ENCODE peak calls at places on chromosomes 3 and 15, in eight cellular contexts. V is DND-41, X is right cardiac atrium, M is ovary, C is left ventricle myocardium inferior, L is globus pallidus, K is fibroblast of mammary gland, A is putamen. R is an unnamed sample.

GRCh38 chr15:80977627-80978036 is 12.0 kb downstream of the MESD start:
- DNase-seq in C (peak; percentile 46), V (peak; percentile 28), X (peak; percentile 81), A (peak; percentile 79), K (peak; percentile 65), M (no peak), L (peak; percentile 82), R (peak; percentile 62)

GRCh38 chr3:179363332-179363731 is 15.8 kb downstream of the MFN1 start:
- DNase-seq in X (no peak), C (no peak), V (no peak), K (no peak), M (no peak), A (no peak), L (no peak), R (no peak)

GRCh38 chr15:89880727-89881126 is 13.1 kb downstream of the AP3S2 start:
- DNase-seq in V (no peak), M (no peak), C (no peak), A (no peak), K (no peak), X (no peak), L (no peak), R (peak; percentile 29)

GRCh38 chr3:143433787-143434378 is 314.3 kb downstream of the CHST2 start:
- DNase-seq in X (no peak), C (no peak), K (peak; percentile 29), L (no peak), A (no peak), M (no peak), V (peak; percentile 35), R (no peak)

GRCh38 chr15:90878660-90879059 is 5.6 kb upstream of the FES start:
- DNase-seq in C (no peak), V (no peak), L (no peak), M (no peak), A (no peak), K (no peak), X (no peak), R (no peak)

GRCh38 chr15:71125831-71126453 is 10.7 kb downstream of the THSD4 start:
- DNase-seq in A (no peak), C (no peak), V (no peak), K (no peak), X (no peak), L (peak; percentile 3), M (no peak), R (no peak)

GRCh38 chr3:59809016-59809415 is 759.2 kb upstream of the CFAP20DC start:
- DNase-seq in A (no peak), X (no peak), M (no peak), L (no peak), V (no peak), K (peak; percentile 90), C (no peak), R (no peak)

GRCh38 chr15:56176996-56177395 is 66.7 kb downstream of the RFX7 start:
- DNase-seq in V (no peak), A (no peak), X (no peak), M (no peak), C (no peak), L (no peak), K (peak; percentile 10), R (no peak)

GRCh38 chr3:148975277-148975676 is 16.1 kb upstream of the GYG1 start:
- DNase-seq in K (peak; percentile 41), L (no peak), V (no peak), X (peak; percentile 75), C (peak; percentile 68), M (peak; percentile 41), A (no peak), R (no peak)

GRCh38 chr3:72255736-72256559 is 471.0 kb upstream of the PROK2 start:
- DNase-seq in A (peak; percentile 69), V (peak; percentile 79), M (no peak), X (peak; percentile 68), C (peak; percentile 50), L (peak; percentile 75), K (no peak), R (peak; percentile 26)

GRCh38 chr3:69838217-69838616 is 99.0 kb downstream of the MITF start:
- DNase-seq in M (no peak), C (no peak), K (peak; percentile 100), A (no peak), L (no peak), X (no peak), V (no peak), R (no peak)

GRCh38 chr3:9198805-9199386 is 50.5 kb downstream of the SRGAP3 start:
- DNase-seq in L (peak; percentile 79), M (no peak), X (no peak), K (no peak), C (no peak), A (peak; percentile 43), V (no peak), R (no peak)

GRCh38 chr3:114758828-114759709 is 388.0 kb downstream of the ZBTB20 start:
- DNase-seq in M (no peak), L (peak; percentile 38), K (peak; percentile 84), X (no peak), V (no peak), A (no peak), C (no peak), R (no peak)

GRCh38 chr3:127803619-127804018 is 18.7 kb downstream of the MGLL start:
- DNase-seq in C (no peak), A (no peak), L (no peak), M (no peak), K (peak; percentile 98), V (no peak), X (no peak), R (peak; percentile 78)

GRCh38 chr3:38579146-38579545 is 70.3 kb downstream of the SCN5A start:
- DNase-seq in K (no peak), V (no peak), C (peak; percentile 89), A (no peak), M (no peak), L (no peak), X (peak; percentile 92), R (no peak)

GRCh38 chr3:50372349-50372748 is 13.0 kb upstream of the TMEM115 start:
- DNase-seq in A (no peak), M (no peak), X (no peak), K (no peak), C (no peak), L (no peak), V (peak; percentile 69), R (no peak)

GRCh38 chr15:61232266-61232665 is 3.2 kb upstream of the RORA start:
- DNase-seq in L (no peak), A (peak; percentile 67), X (no peak), M (no peak), C (no peak), K (no peak), V (no peak), R (no peak)

GRCh38 chr3:44992555-44993470 is 16.8 kb downstream of the EXOSC7 start:
- DNase-seq in A (no peak), V (peak; percentile 40), X (peak; percentile 71), M (no peak), K (peak; percentile 49), L (no peak), C (no peak), R (no peak)

GRCh38 chr3:123026551-123027291 is 842 bp downstream of the SEMA5B start:
- DNase-seq in L (no peak), K (no peak), M (peak; percentile 49), A (no peak), C (peak; percentile 39), V (no peak), X (peak; percentile 81), R (no peak)

GRCh38 chr3:120601554-120601953 is 5.4 kb downstream of the NDUFB4 start:
- DNase-seq in C (no peak), K (no peak), M (no peak), L (no peak), V (no peak), A (no peak), X (no peak), R (no peak)

GRCh38 chr3:66378256-66378655 is 122.6 kb downstream of the LRIG1 start:
- DNase-seq in M (no peak), V (peak; percentile 24), C (no peak), L (no peak), K (peak; percentile 30), A (no peak), X (no peak), R (peak; percentile 49)

GRCh38 chr3:41094351-41094750 is 105.0 kb upstream of the CTNNB1 start:
- DNase-seq in K (no peak), M (no peak), L (no peak), X (no peak), C (no peak), V (no peak), A (no peak), R (no peak)

GRCh38 chr3:189756651-189757078 is 125.5 kb downstream of the TP63 start:
- DNase-seq in M (no peak), V (no peak), K (no peak), L (no peak), C (no peak), X (no peak), A (no peak), R (no peak)

GRCh38 chr15:58174709-58175108 is 36.5 kb downstream of the AQP9 start:
- DNase-seq in V (no peak), K (no peak), X (no peak), C (no peak), M (no peak), L (no peak), A (no peak), R (no peak)

GRCh38 chr3:179146911-179147570 is 1.1 kb upstream of the PIK3CA start:
- DNase-seq in M (no peak), A (peak; percentile 82), L (peak; percentile 83), C (no peak), K (peak; percentile 76), X (no peak), V (peak; percentile 50), R (peak; percentile 91)

GRCh38 chr15:38885477-38885952 is 320.9 kb upstream of the RASGRP1 start:
- DNase-seq in L (no peak), K (peak; percentile 47), C (no peak), M (no peak), A (no peak), V (no peak), X (no peak), R (no peak)

GRCh38 chr3:137509354-137510045 is 254.6 kb upstream of the SOX14 start:
- DNase-seq in C (no peak), M (no peak), X (no peak), K (no peak), A (no peak), L (no peak), V (no peak), R (no peak)

GRCh38 chr3:14210843-14211594 is 32.4 kb downstream of the LSM3 start:
- DNase-seq in A (peak; percentile 27), C (no peak), K (peak; percentile 79), V (no peak), L (no peak), X (no peak), M (no peak), R (no peak)

GRCh38 chr3:31577232-31577631 is 44.5 kb downstream of the STT3B start:
- DNase-seq in A (no peak), M (no peak), C (no peak), V (no peak), K (no peak), L (no peak), X (no peak), R (no peak)

GRCh38 chr3:100650651-100651611 is 41.5 kb downstream of the ADGRG7 start:
- DNase-seq in L (peak; percentile 7), C (no peak), M (no peak), V (no peak), K (peak; percentile 88), A (no peak), X (no peak), R (peak; percentile 79)

GRCh38 chr3:187286467-187287059 is 5.0 kb downstream of the MASP1 start:
- DNase-seq in X (no peak), V (no peak), L (no peak), M (no peak), C (no peak), K (peak; percentile 98), A (no peak), R (no peak)

GRCh38 chr3:161108840-161109239 is 3.7 kb upstream of the B3GALNT1 start:
- DNase-seq in V (no peak), A (no peak), K (peak; percentile 85), M (no peak), L (no peak), C (no peak), X (no peak), R (no peak)

GRCh38 chr15:98872777-98873176 is 134.8 kb downstream of the PGPEP1L start:
- DNase-seq in L (no peak), M (no peak), A (no peak), K (no peak), X (no peak), C (no peak), V (no peak), R (no peak)

GRCh38 chr3:64272271-64272670 is 47.0 kb upstream of the PRICKLE2 start:
- DNase-seq in X (no peak), L (no peak), K (no peak), A (no peak), M (no peak), C (no peak), V (no peak), R (no peak)

R was measured in endothelial cell of umbilical vein.